ENCODE peak calls at places on chromosomes 13 and 19, in eight cellular contexts. G is germinal center; X is nephron progenitor cell; R is HS-27A; O is fibroblast of the conjunctiva; Q is HCT116; M is activated CD4-positive, alpha-beta T cell treated with anti-CD3 and anti-CD28 coated beads, Interleukin-2, amount 50 U/mL, for 4 hours; C is nucleus accumbens. D is an unnamed sample.

GRCh38 chr19:57779220-57779845 is 9.9 kb downstream of the ZNF586 start:
- DNase-seq in R (no peak), C (no peak), M (no peak), O (no peak), X (no peak), G (no peak), Q (no peak), D (no peak)

GRCh38 chr13:109779876-109780516 is 6.4 kb downstream of the IRS2 start:
- DNase-seq in O (no peak), G (no peak), Q (no peak), C (no peak), M (no peak), R (no peak), X (no peak), D (no peak)

GRCh38 chr19:478236-478888 is 17.5 kb upstream of the SHC2 start:
- DNase-seq in M (no peak), O (no peak), G (no peak), R (no peak), X (no peak), C (peak), Q (no peak), D (no peak)

GRCh38 chr13:92384410-92384809 is 842.2 kb upstream of the GPC6 start:
- DNase-seq in C (no peak), Q (no peak), G (no peak), M (no peak), O (no peak), R (no peak), X (no peak), D (no peak)

GRCh38 chr19:55459950-55460657 is 1.3 kb downstream of the ISOC2 start:
- DNase-seq in M (no peak), C (no peak), Q (no peak), X (no peak), R (no peak), O (no peak), G (no peak), D (no peak)

GRCh38 chr13:29801737-29802305 is 48.6 kb downstream of the UBL3 start:
- DNase-seq in C (no peak), G (no peak), O (no peak), X (no peak), R (no peak), Q (no peak), M (no peak), D (no peak)

GRCh38 chr19:48520134-48520533 is 8.5 kb upstream of the LMTK3 start:
- DNase-seq in X (no peak), Q (no peak), G (no peak), M (no peak), C (no peak), R (no peak), O (no peak), D (no peak)

GRCh38 chr19:47766359-47766620 is 12.2 kb upstream of the SELENOW start:
- DNase-seq in Q (no peak), R (no peak), O (no peak), G (no peak), X (no peak), M (no peak), C (no peak), D (no peak)

GRCh38 chr13:49374585-49375290 is 69.1 kb downstream of the CAB39L start:
- DNase-seq in X (no peak), G (peak), R (peak), C (no peak), O (no peak), M (no peak), Q (no peak), D (peak)

GRCh38 chr13:45737571-45738002 is 35.5 kb downstream of the CBY2 start:
- DNase-seq in C (no peak), R (no peak), O (no peak), G (no peak), Q (peak), M (no peak), X (no peak), D (no peak)